ENCODE peak calls at places on chromosomes 1 and 21, in four cellular contexts. One of them, this sample, is unnamed.

GRCh38 chr1:23799570-23800395 is 771 bp downstream of the GALE start:
- DNase-seq in K562: peak
- DNase-seq in H1: peak
- DNase-seq in SK-N-SH: peak
- DNase-seq in this sample: peak

GRCh38 chr1:1889847-1890505 is 911 bp downstream of the GNB1 start:
- DNase-seq in H1: no peak
- DNase-seq in SK-N-SH: peak
- DNase-seq in K562: peak
- DNase-seq in this sample: no peak

GRCh38 chr1:203628185-203628996 is 1.8 kb downstream of the ATP2B4 start:
- DNase-seq in K562: no peak
- DNase-seq in H1: peak
- DNase-seq in SK-N-SH: no peak
- DNase-seq in this sample: peak

GRCh38 chr1:48756704-48757316 is 19.9 kb downstream of the BEND5 start:
- DNase-seq in H1: no peak
- DNase-seq in K562: no peak
- DNase-seq in SK-N-SH: no peak
- DNase-seq in this sample: no peak

GRCh38 chr1:87024936-87025537 is 110.6 kb downstream of the HS2ST1 start:
- DNase-seq in H1: no peak
- DNase-seq in SK-N-SH: peak
- DNase-seq in K562: peak
- DNase-seq in this sample: no peak

GRCh38 chr1:20279507-20279906 is 11.2 kb upstream of the VWA5B1 start:
- DNase-seq in H1: no peak
- DNase-seq in K562: no peak
- DNase-seq in SK-N-SH: no peak
- DNase-seq in this sample: no peak

GRCh38 chr1:202498542-202498941 is 150.0 kb downstream of the PPP1R12B start:
- DNase-seq in H1: no peak
- DNase-seq in SK-N-SH: no peak
- DNase-seq in K562: no peak
- DNase-seq in this sample: no peak

GRCh38 chr1:172449585-172450523 is 6.0 kb upstream of the PIGC start:
- DNase-seq in K562: peak
- DNase-seq in SK-N-SH: peak
- DNase-seq in H1: peak
- DNase-seq in this sample: peak

GRCh38 chr21:40770435-40771055 is 76.4 kb downstream of the DSCAM start:
- DNase-seq in H1: no peak
- DNase-seq in SK-N-SH: no peak
- DNase-seq in K562: no peak
- DNase-seq in this sample: no peak

GRCh38 chr21:14686466-14687276 is 140.6 kb upstream of the SAMSN1 start:
- DNase-seq in SK-N-SH: no peak
- DNase-seq in K562: no peak
- DNase-seq in H1: no peak
- DNase-seq in this sample: no peak

GRCh38 chr1:242651817-242652216 is 127.3 kb upstream of the PLD5 start:
- DNase-seq in K562: no peak
- DNase-seq in H1: peak
- DNase-seq in SK-N-SH: no peak
- DNase-seq in this sample: peak

GRCh38 chr1:154304664-154305337 is 16.1 kb upstream of the AQP10 start:
- DNase-seq in H1: no peak
- DNase-seq in SK-N-SH: no peak
- DNase-seq in K562: no peak
- DNase-seq in this sample: no peak

GRCh38 chr1:109890115-109890953 is 20.3 kb upstream of the CSF1 start:
- DNase-seq in K562: peak
- DNase-seq in SK-N-SH: no peak
- DNase-seq in H1: no peak
- DNase-seq in this sample: no peak

GRCh38 chr21:31335957-31336738 is 7.9 kb downstream of the TIAM1 start:
- DNase-seq in H1: no peak
- DNase-seq in K562: no peak
- DNase-seq in SK-N-SH: no peak
- DNase-seq in this sample: no peak

GRCh38 chr1:156126701-156127534 is 12.4 kb downstream of the LMNA start:
- DNase-seq in SK-N-SH: no peak
- DNase-seq in K562: peak
- DNase-seq in H1: no peak
- DNase-seq in this sample: no peak

GRCh38 chr1:16905112-16905855 is 9.5 kb downstream of the RNU1-2 start:
- DNase-seq in H1: peak
- DNase-seq in SK-N-SH: no peak
- DNase-seq in K562: peak
- DNase-seq in this sample: no peak

GRCh38 chr1:178538192-178538916 is 25.4 kb downstream of the TEX35 start:
- DNase-seq in K562: no peak
- DNase-seq in SK-N-SH: no peak
- DNase-seq in H1: no peak
- DNase-seq in this sample: no peak

GRCh38 chr1:27885620-27886352 is 13.4 kb downstream of the THEMIS2 start:
- DNase-seq in SK-N-SH: no peak
- DNase-seq in K562: no peak
- DNase-seq in H1: no peak
- DNase-seq in this sample: no peak

GRCh38 chr1:165737196-165737595 is 31.5 kb downstream of the TMCO1 start:
- DNase-seq in K562: no peak
- DNase-seq in SK-N-SH: no peak
- DNase-seq in H1: no peak
- DNase-seq in this sample: no peak

GRCh38 chr1:225299624-225300023 is 128.2 kb downstream of the LBR start:
- DNase-seq in K562: no peak
- DNase-seq in SK-N-SH: no peak
- DNase-seq in H1: no peak
- DNase-seq in this sample: no peak

GRCh38 chr1:4939266-4939665 is 284.9 kb downstream of the AJAP1 start:
- DNase-seq in H1: no peak
- DNase-seq in SK-N-SH: no peak
- DNase-seq in K562: no peak
- DNase-seq in this sample: no peak

GRCh38 chr1:244820131-244820530 is 15.3 kb upstream of the COX20 start:
- DNase-seq in K562: no peak
- DNase-seq in H1: peak
- DNase-seq in SK-N-SH: no peak
- DNase-seq in this sample: no peak

GRCh38 chr21:45152265-45152746 is 77.9 kb downstream of the ADARB1 start:
- DNase-seq in SK-N-SH: no peak
- DNase-seq in K562: peak
- DNase-seq in H1: peak
- DNase-seq in this sample: peak

GRCh38 chr1:170032531-170033295 is 41.8 kb downstream of the KIFAP3 start:
- DNase-seq in SK-N-SH: no peak
- DNase-seq in K562: no peak
- DNase-seq in H1: no peak
- DNase-seq in this sample: no peak

GRCh38 chr1:111463029-111463683 is 10.6 kb upstream of the C1orf162 start:
- DNase-seq in H1: no peak
- DNase-seq in SK-N-SH: no peak
- DNase-seq in K562: peak
- DNase-seq in this sample: no peak

GRCh38 chr1:8284167-8284566 is 33.7 kb upstream of the SLC45A1 start:
- DNase-seq in SK-N-SH: no peak
- DNase-seq in H1: no peak
- DNase-seq in K562: no peak
- DNase-seq in this sample: no peak

GRCh38 chr1:65512967-65513777 is 92.7 kb downstream of the LEPR start:
- DNase-seq in H1: no peak
- DNase-seq in K562: no peak
- DNase-seq in SK-N-SH: no peak
- DNase-seq in this sample: no peak

GRCh38 chr1:209643295-209644020 is 8.8 kb downstream of the LAMB3 start:
- DNase-seq in H1: no peak
- DNase-seq in K562: no peak
- DNase-seq in SK-N-SH: no peak
- DNase-seq in this sample: no peak

GRCh38 chr1:96376846-96377245 is 344.7 kb upstream of the PTBP2 start:
- DNase-seq in K562: no peak
- DNase-seq in H1: no peak
- DNase-seq in SK-N-SH: no peak
- DNase-seq in this sample: no peak

GRCh38 chr1:244163861-244164562 is 112.9 kb downstream of the ZBTB18 start:
- DNase-seq in SK-N-SH: no peak
- DNase-seq in H1: no peak
- DNase-seq in K562: no peak
- DNase-seq in this sample: no peak

GRCh38 chr1:18535391-18536210 is 54.9 kb downstream of the KLHDC7A start:
- DNase-seq in H1: peak
- DNase-seq in K562: no peak
- DNase-seq in SK-N-SH: no peak
- DNase-seq in this sample: no peak

GRCh38 chr1:95035536-95035935 is 37.2 kb downstream of the ALG14 start:
- DNase-seq in H1: no peak
- DNase-seq in K562: no peak
- DNase-seq in SK-N-SH: no peak
- DNase-seq in this sample: no peak

GRCh38 chr1:182119631-182120030 is 58.1 kb upstream of the ZNF648 start:
- DNase-seq in H1: no peak
- DNase-seq in SK-N-SH: no peak
- DNase-seq in K562: no peak
- DNase-seq in this sample: no peak

GRCh38 chr1:2273401-2274090 is 45.4 kb downstream of the SKI start:
- DNase-seq in K562: no peak
- DNase-seq in SK-N-SH: no peak
- DNase-seq in H1: no peak
- DNase-seq in this sample: no peak

GRCh38 chr1:175887981-175888428 is 144.6 kb upstream of the TNR start:
- DNase-seq in SK-N-SH: peak
- DNase-seq in H1: peak
- DNase-seq in K562: peak
- DNase-seq in this sample: peak

GRCh38 chr21:43362306-43362927 is 64.5 kb downstream of the SIK1 start:
- DNase-seq in SK-N-SH: peak
- DNase-seq in K562: no peak
- DNase-seq in H1: peak
- DNase-seq in this sample: peak

GRCh38 chr1:22447581-22448215 is 4.0 kb upstream of the ZBTB40 start:
- DNase-seq in K562: peak
- DNase-seq in H1: no peak
- DNase-seq in SK-N-SH: peak
- DNase-seq in this sample: no peak

GRCh38 chr1:27872802-27873665 is 690 bp downstream of the THEMIS2 start:
- DNase-seq in K562: no peak
- DNase-seq in H1: peak
- DNase-seq in SK-N-SH: peak
- DNase-seq in this sample: peak

GRCh38 chr21:38544681-38545080 is 46.4 kb upstream of the ERG start:
- DNase-seq in K562: no peak
- DNase-seq in H1: no peak
- DNase-seq in SK-N-SH: no peak
- DNase-seq in this sample: no peak
- TF ChIP-seq TEAD4 in K562: no peak
- TF ChIP-seq TEAD4 in H1: no peak
- TF ChIP-seq TEAD4 in SK-N-SH: no peak
- TF ChIP-seq TEAD4 in this sample: no peak

GRCh38 chr1:84436907-84437667 is 38.8 kb downstream of the DNASE2B start:
- DNase-seq in SK-N-SH: no peak
- DNase-seq in K562: no peak
- DNase-seq in H1: no peak
- DNase-seq in this sample: no peak
- TF ChIP-seq TEAD4 in SK-N-SH: no peak
- TF ChIP-seq TEAD4 in K562: no peak
- TF ChIP-seq TEAD4 in H1: no peak
- TF ChIP-seq TEAD4 in this sample: no peak

GRCh38 chr1:207088731-207089626 is at the start of gene C4BPB:
- DNase-seq in K562: no peak
- DNase-seq in H1: no peak
- DNase-seq in SK-N-SH: no peak
- DNase-seq in this sample: no peak
- TF ChIP-seq TEAD4 in K562: no peak
- TF ChIP-seq TEAD4 in H1: no peak
- TF ChIP-seq TEAD4 in SK-N-SH: no peak
- TF ChIP-seq TEAD4 in this sample: no peak

GRCh38 chr21:29832217-29832616 is 107.6 kb downstream of the GRIK1 start:
- DNase-seq in H1: no peak
- DNase-seq in K562: no peak
- DNase-seq in SK-N-SH: no peak
- DNase-seq in this sample: no peak

GRCh38 chr21:29825936-29826335 is 113.9 kb downstream of the GRIK1 start:
- DNase-seq in H1: no peak
- DNase-seq in SK-N-SH: no peak
- DNase-seq in K562: no peak
- DNase-seq in this sample: no peak

GRCh38 chr21:29827647-29828046 is 112.1 kb downstream of the GRIK1 start:
- DNase-seq in SK-N-SH: no peak
- DNase-seq in K562: no peak
- DNase-seq in H1: no peak
- DNase-seq in this sample: no peak

GRCh38 chr21:29829514-29830255 is 110.1 kb downstream of the GRIK1 start:
- DNase-seq in H1: no peak
- DNase-seq in K562: no peak
- DNase-seq in SK-N-SH: no peak
- DNase-seq in this sample: no peak

DNA sequence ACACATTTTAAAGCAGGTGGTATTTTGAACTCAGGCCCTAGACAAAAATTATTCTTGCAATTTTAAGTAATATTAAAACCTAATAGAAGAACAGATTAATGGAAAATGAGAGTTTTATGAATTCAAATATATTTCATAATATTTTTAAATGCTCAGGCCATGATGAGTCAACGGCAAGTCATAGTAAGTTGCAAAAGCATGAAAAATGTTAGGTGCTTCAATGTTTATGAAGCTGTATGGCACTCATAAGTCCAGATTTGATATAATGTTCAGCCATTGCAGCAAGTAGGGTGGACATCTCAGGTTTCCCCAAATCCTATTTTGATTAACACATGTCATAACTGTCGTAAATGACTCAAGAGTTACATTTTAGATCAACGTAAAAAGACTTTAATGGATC is 112.6 kb downstream of the GRIK1 start:
- DNase-seq in H1: no peak
- DNase-seq in K562: no peak
- DNase-seq in SK-N-SH: no peak
- DNase-seq in this sample: no peak
- TF ChIP-seq TEAD4 in H1: no peak
- TF ChIP-seq TEAD4 in K562: no peak
- TF ChIP-seq TEAD4 in SK-N-SH: no peak
- TF ChIP-seq TEAD4 in this sample: no peak